ENCODE peak calls at places on chromosomes 6 and 20, in six cellular contexts. D is Karpas-422; T is hippocampal formation; B is activated T-cell treated with anti-CD3 and anti-CD28 coated beads, Interleukin-2, amount 50 U/mL, for 24 hours; C is Panc1; W is HEK293T. Q is an unnamed sample.

GRCh38 chr6:90386796-90387390 is 90.2 kb upstream of the BACH2 start:
- DNase-seq in C (no peak), D (no peak), T (no peak), W (no peak), B (no peak), Q (no peak)

GRCh38 chr6:105215506-105215905 is 35.7 kb upstream of the POPDC3 start:
- DNase-seq in D (no peak), T (no peak), C (no peak), B (no peak), W (no peak), Q (no peak)

GRCh38 chr6:4055420-4056041 is 23.4 kb downstream of the FAM217A start:
- DNase-seq in W (peak), D (no peak), T (peak), B (no peak), C (peak), Q (peak)

GRCh38 chr20:22984611-22985010 is 50.5 kb upstream of the SSTR4 start:
- DNase-seq in B (no peak), W (no peak), D (no peak), C (no peak), T (no peak), Q (no peak)

GRCh38 chr6:128118401-128118800 is 217.5 kb upstream of the THEMIS start:
- DNase-seq in C (no peak), T (no peak), D (no peak), B (no peak), W (no peak), Q (peak)

GRCh38 chr6:3307436-3307835 is 48.7 kb downstream of the PSMG4 start:
- DNase-seq in B (no peak), D (no peak), T (no peak), W (no peak), C (no peak), Q (no peak)

GRCh38 chr20:45052698-45053440 is 48.1 kb downstream of the KCNS1 start:
- DNase-seq in C (no peak), W (no peak), T (peak), B (no peak), D (no peak), Q (peak)

GRCh38 chr20:45088247-45088646 is 12.7 kb downstream of the KCNS1 start:
- DNase-seq in T (no peak), C (no peak), B (no peak), D (no peak), W (no peak), Q (peak)

GRCh38 chr20:64041781-64042771 is 6.1 kb downstream of the C20orf204 start:
- DNase-seq in D (no peak), T (no peak), B (peak), C (no peak), W (no peak), Q (no peak)

GRCh38 chr6:144978208-144978607 is 693.1 kb downstream of the UTRN start:
- DNase-seq in C (no peak), D (no peak), T (no peak), W (no peak), B (no peak), Q (no peak)

GRCh38 chr6:130076512-130076911 is 58.1 kb downstream of the L3MBTL3 start:
- DNase-seq in C (no peak), D (peak), W (no peak), B (no peak), T (no peak), Q (peak)

GRCh38 chr6:169571123-169571962 is 130.5 kb downstream of the WDR27 start:
- DNase-seq in B (no peak), T (no peak), C (peak), W (no peak), D (no peak), Q (peak)

GRCh38 chr6:12679291-12679690 is 37.3 kb upstream of the PHACTR1 start:
- DNase-seq in T (no peak), C (no peak), D (no peak), B (no peak), W (no peak), Q (no peak)

GRCh38 chr6:168152306-168152963 is 73.4 kb upstream of the FRMD1 start:
- DNase-seq in D (no peak), C (no peak), T (no peak), W (no peak), B (no peak), Q (no peak)

GRCh38 chr6:34092631-34093030 is 53.3 kb downstream of the GRM4 start:
- DNase-seq in B (no peak), C (no peak), T (no peak), W (no peak), D (no peak), Q (no peak)

GRCh38 chr6:43738877-43739641 is 31.0 kb upstream of the VEGFA start:
- DNase-seq in T (no peak), C (no peak), W (no peak), D (no peak), B (no peak), Q (no peak)

GRCh38 chr6:127136786-127137185 is 18.3 kb downstream of the RSPO3 start:
- DNase-seq in B (no peak), T (no peak), C (no peak), W (no peak), D (no peak), Q (no peak)

GRCh38 chr20:12835999-12836398 is 172.8 kb upstream of the SPTLC3 start:
- DNase-seq in C (no peak), D (no peak), T (no peak), B (no peak), W (no peak), Q (no peak)

GRCh38 chr20:63568986-63569949 is 4.8 kb downstream of the HELZ2 start:
- DNase-seq in D (no peak), W (no peak), C (no peak), T (no peak), B (no peak), Q (no peak)

GRCh38 chr20:24836900-24837299 is 112.2 kb upstream of the CST7 start:
- DNase-seq in B (no peak), T (no peak), C (no peak), W (no peak), D (no peak), Q (no peak)

GRCh38 chr6:28280595-28281287 is 631 bp upstream of the PGBD1 start:
- DNase-seq in D (no peak), T (no peak), C (no peak), B (no peak), W (no peak), Q (no peak)

GRCh38 chr6:97621111-97621510 is 338.1 kb upstream of the MMS22L start:
- DNase-seq in B (no peak), T (no peak), D (no peak), W (no peak), C (no peak), Q (no peak)

GRCh38 chr6:139542351-139542750 is 167.9 kb upstream of the CITED2 start:
- DNase-seq in B (no peak), W (no peak), D (no peak), T (no peak), C (no peak), Q (no peak)

GRCh38 chr6:131745476-131745875 is 34.7 kb upstream of the CTAGE9 start:
- DNase-seq in C (no peak), W (no peak), B (no peak), D (no peak), T (no peak), Q (no peak)

GRCh38 chr6:169862464-169863148 is 111.2 kb downstream of the ERMARD start:
- DNase-seq in W (no peak), B (no peak), T (no peak), C (no peak), D (no peak), Q (no peak)

GRCh38 chr6:16316741-16317251 is 78.4 kb downstream of the GMPR start:
- DNase-seq in D (peak), T (peak), W (peak), C (no peak), B (peak), Q (peak)

GRCh38 chr6:163711615-163712568 is 297.4 kb downstream of the QKI start:
- DNase-seq in D (no peak), B (no peak), W (no peak), C (no peak), T (no peak), Q (peak)

GRCh38 chr6:32163559-32164258 is 686 bp upstream of the EGFL8 start:
- DNase-seq in D (no peak), T (peak), C (no peak), B (no peak), W (no peak), Q (no peak)

GRCh38 chr6:280775-281468 is 11.4 kb upstream of the DUSP22 start:
- DNase-seq in T (no peak), C (no peak), W (no peak), B (no peak), D (no peak), Q (no peak)

GRCh38 chr6:109696355-109696754 is 5.3 kb downstream of the FIG4 start:
- DNase-seq in T (no peak), D (no peak), B (no peak), C (no peak), W (no peak), Q (no peak)

GRCh38 chr20:45878076-45878731 is 2.8 kb upstream of the ZSWIM1 start:
- DNase-seq in C (no peak), B (no peak), T (no peak), D (no peak), W (no peak), Q (peak)

GRCh38 chr20:43459022-43459942 is 1.6 kb downstream of the SRSF6 start:
- DNase-seq in D (no peak), C (no peak), W (no peak), T (no peak), B (peak), Q (peak)

GRCh38 chr6:103534814-103535213 is 1324.9 kb downstream of the HACE1 start:
- DNase-seq in C (no peak), B (no peak), T (no peak), D (no peak), W (no peak), Q (no peak)

GRCh38 chr6:44696686-44697085 is 309.2 kb downstream of the CDC5L start:
- DNase-seq in C (no peak), T (no peak), B (no peak), W (no peak), D (no peak), Q (peak)

GRCh38 chr6:75196051-75196743 is 9.7 kb downstream of the COL12A1 start:
- DNase-seq in C (no peak), B (no peak), T (no peak), D (no peak), W (no peak), Q (peak)

GRCh38 chr6:87483929-87484328 is 11.2 kb downstream of the SLC35A1 start:
- DNase-seq in D (peak), W (peak), B (no peak), C (no peak), T (no peak), Q (peak)

Q was measured in fibroblast of mammary gland.